ENCODE peak calls at places on chromosomes 7 and 10, in four cellular contexts. One of them, this sample, is unnamed.

GRCh38 chr7:112080441-112080840 is 125.8 kb downstream of the DOCK4 start:
- DNase-seq in stimulated activated CD8-positive, alpha-beta memory T cell treated with anti-CD3 and anti-CD28 coated beads, Interleukin-15, amount 100 ng/mL, for 4 hours: no peak
- DNase-seq in progenitor cell of endocrine pancreas: no peak
- DNase-seq in COR-L47: no peak
- DNase-seq in this sample: no peak

GRCh38 chr10:62815373-62816111 is 624 bp downstream of the EGR2 start:
- DNase-seq in stimulated activated CD8-positive, alpha-beta memory T cell treated with anti-CD3 and anti-CD28 coated beads, Interleukin-15, amount 100 ng/mL, for 4 hours: peak
- DNase-seq in progenitor cell of endocrine pancreas: peak
- DNase-seq in COR-L47: peak
- DNase-seq in this sample: no peak

GRCh38 chr10:74150151-74151056 is at the start of gene AP3M1:
- DNase-seq in stimulated activated CD8-positive, alpha-beta memory T cell treated with anti-CD3 and anti-CD28 coated beads, Interleukin-15, amount 100 ng/mL, for 4 hours: peak
- DNase-seq in progenitor cell of endocrine pancreas: peak
- DNase-seq in COR-L47: peak
- DNase-seq in this sample: no peak

GRCh38 chr7:55420535-55420934 is 55.4 kb downstream of the LANCL2 start:
- DNase-seq in stimulated activated CD8-positive, alpha-beta memory T cell treated with anti-CD3 and anti-CD28 coated beads, Interleukin-15, amount 100 ng/mL, for 4 hours: no peak
- DNase-seq in progenitor cell of endocrine pancreas: no peak
- DNase-seq in COR-L47: no peak
- DNase-seq in this sample: no peak

GRCh38 chr10:101745074-101745690 is 30.7 kb downstream of the FGF8 start:
- DNase-seq in stimulated activated CD8-positive, alpha-beta memory T cell treated with anti-CD3 and anti-CD28 coated beads, Interleukin-15, amount 100 ng/mL, for 4 hours: no peak
- DNase-seq in progenitor cell of endocrine pancreas: no peak
- DNase-seq in COR-L47: no peak
- DNase-seq in this sample: no peak

GRCh38 chr7:137716061-137716460 is 130.7 kb downstream of the DGKI start:
- DNase-seq in stimulated activated CD8-positive, alpha-beta memory T cell treated with anti-CD3 and anti-CD28 coated beads, Interleukin-15, amount 100 ng/mL, for 4 hours: no peak
- DNase-seq in progenitor cell of endocrine pancreas: no peak
- DNase-seq in COR-L47: no peak
- DNase-seq in this sample: no peak

GRCh38 chr7:138556771-138557484 is 96.9 kb downstream of the TRIM24 start:
- DNase-seq in stimulated activated CD8-positive, alpha-beta memory T cell treated with anti-CD3 and anti-CD28 coated beads, Interleukin-15, amount 100 ng/mL, for 4 hours: no peak
- DNase-seq in progenitor cell of endocrine pancreas: no peak
- DNase-seq in COR-L47: no peak
- DNase-seq in this sample: no peak

GRCh38 chr7:76346097-76346496 is 12.7 kb downstream of the YWHAG start:
- DNase-seq in stimulated activated CD8-positive, alpha-beta memory T cell treated with anti-CD3 and anti-CD28 coated beads, Interleukin-15, amount 100 ng/mL, for 4 hours: no peak
- DNase-seq in progenitor cell of endocrine pancreas: no peak
- DNase-seq in COR-L47: no peak
- DNase-seq in this sample: no peak

GRCh38 chr7:92135100-92135429 is 788 bp upstream of the CYP51A1 start:
- DNase-seq in stimulated activated CD8-positive, alpha-beta memory T cell treated with anti-CD3 and anti-CD28 coated beads, Interleukin-15, amount 100 ng/mL, for 4 hours: no peak
- DNase-seq in progenitor cell of endocrine pancreas: no peak
- DNase-seq in COR-L47: peak
- DNase-seq in this sample: no peak

GRCh38 chr7:77543910-77544309 is 6.8 kb downstream of the PTPN12 start:
- DNase-seq in stimulated activated CD8-positive, alpha-beta memory T cell treated with anti-CD3 and anti-CD28 coated beads, Interleukin-15, amount 100 ng/mL, for 4 hours: no peak
- DNase-seq in progenitor cell of endocrine pancreas: no peak
- DNase-seq in COR-L47: no peak
- DNase-seq in this sample: no peak

GRCh38 chr10:126060232-126060935 is 164.0 kb downstream of the FANK1 start:
- DNase-seq in stimulated activated CD8-positive, alpha-beta memory T cell treated with anti-CD3 and anti-CD28 coated beads, Interleukin-15, amount 100 ng/mL, for 4 hours: no peak
- DNase-seq in progenitor cell of endocrine pancreas: no peak
- DNase-seq in COR-L47: no peak
- DNase-seq in this sample: no peak

GRCh38 chr10:15642095-15642494 is 77.6 kb downstream of the ITGA8 start:
- DNase-seq in stimulated activated CD8-positive, alpha-beta memory T cell treated with anti-CD3 and anti-CD28 coated beads, Interleukin-15, amount 100 ng/mL, for 4 hours: no peak
- DNase-seq in progenitor cell of endocrine pancreas: no peak
- DNase-seq in COR-L47: no peak
- DNase-seq in this sample: no peak

GRCh38 chr7:156896388-156897022 is 3.5 kb upstream of the LMBR1 start:
- DNase-seq in stimulated activated CD8-positive, alpha-beta memory T cell treated with anti-CD3 and anti-CD28 coated beads, Interleukin-15, amount 100 ng/mL, for 4 hours: no peak
- DNase-seq in progenitor cell of endocrine pancreas: no peak
- DNase-seq in COR-L47: no peak
- DNase-seq in this sample: no peak

GRCh38 chr10:45444022-45444421 is 70.0 kb downstream of the ALOX5 start:
- DNase-seq in stimulated activated CD8-positive, alpha-beta memory T cell treated with anti-CD3 and anti-CD28 coated beads, Interleukin-15, amount 100 ng/mL, for 4 hours: no peak
- DNase-seq in progenitor cell of endocrine pancreas: no peak
- DNase-seq in COR-L47: no peak
- DNase-seq in this sample: no peak

GRCh38 chr7:47576031-47576908 is 5.6 kb downstream of the TNS3 start:
- DNase-seq in stimulated activated CD8-positive, alpha-beta memory T cell treated with anti-CD3 and anti-CD28 coated beads, Interleukin-15, amount 100 ng/mL, for 4 hours: no peak
- DNase-seq in progenitor cell of endocrine pancreas: peak
- DNase-seq in COR-L47: no peak
- DNase-seq in this sample: no peak

GRCh38 chr10:77533156-77533886 is 104.3 kb downstream of the KCNMA1 start:
- DNase-seq in stimulated activated CD8-positive, alpha-beta memory T cell treated with anti-CD3 and anti-CD28 coated beads, Interleukin-15, amount 100 ng/mL, for 4 hours: no peak
- DNase-seq in progenitor cell of endocrine pancreas: no peak
- DNase-seq in COR-L47: no peak
- DNase-seq in this sample: no peak

GRCh38 chr10:117663750-117664149 is 121.2 kb downstream of the EMX2 start:
- DNase-seq in stimulated activated CD8-positive, alpha-beta memory T cell treated with anti-CD3 and anti-CD28 coated beads, Interleukin-15, amount 100 ng/mL, for 4 hours: no peak
- DNase-seq in progenitor cell of endocrine pancreas: no peak
- DNase-seq in COR-L47: no peak
- DNase-seq in this sample: no peak

GRCh38 chr10:560314-560992 is 129.0 kb downstream of the DIP2C start:
- DNase-seq in stimulated activated CD8-positive, alpha-beta memory T cell treated with anti-CD3 and anti-CD28 coated beads, Interleukin-15, amount 100 ng/mL, for 4 hours: no peak
- DNase-seq in progenitor cell of endocrine pancreas: no peak
- DNase-seq in COR-L47: no peak
- DNase-seq in this sample: no peak

GRCh38 chr10:118721005-118721876 is 33.5 kb downstream of the CACUL1 start:
- DNase-seq in stimulated activated CD8-positive, alpha-beta memory T cell treated with anti-CD3 and anti-CD28 coated beads, Interleukin-15, amount 100 ng/mL, for 4 hours: no peak
- DNase-seq in progenitor cell of endocrine pancreas: peak
- DNase-seq in COR-L47: no peak
- DNase-seq in this sample: peak

GRCh38 chr10:80633383-80633860 is 95.7 kb downstream of the SH2D4B start:
- DNase-seq in stimulated activated CD8-positive, alpha-beta memory T cell treated with anti-CD3 and anti-CD28 coated beads, Interleukin-15, amount 100 ng/mL, for 4 hours: no peak
- DNase-seq in progenitor cell of endocrine pancreas: no peak
- DNase-seq in COR-L47: no peak
- DNase-seq in this sample: no peak

GRCh38 chr7:67937717-67938191 is 941.1 kb downstream of the TYW1 start:
- DNase-seq in stimulated activated CD8-positive, alpha-beta memory T cell treated with anti-CD3 and anti-CD28 coated beads, Interleukin-15, amount 100 ng/mL, for 4 hours: no peak
- DNase-seq in progenitor cell of endocrine pancreas: no peak
- DNase-seq in COR-L47: no peak
- DNase-seq in this sample: peak

GRCh38 chr7:75669579-75669978 is 69.2 kb downstream of the HIP1 start:
- DNase-seq in stimulated activated CD8-positive, alpha-beta memory T cell treated with anti-CD3 and anti-CD28 coated beads, Interleukin-15, amount 100 ng/mL, for 4 hours: no peak
- DNase-seq in progenitor cell of endocrine pancreas: no peak
- DNase-seq in COR-L47: no peak
- DNase-seq in this sample: no peak